ENCODE peak calls at places on chromosomes 5 and 9, in four cellular contexts. V is AG09309, N is Peyer's patch, P is uterus. Z is an unnamed sample.

GRCh38 chr9:93666279-93666784 is 89.9 kb downstream of the PHF2 start:
- DNase-seq in P (no peak), N (no peak), V (no peak), Z (no peak)

GRCh38 chr9:100126423-100126822 is 27.4 kb downstream of the INVS start:
- DNase-seq in P (no peak), V (no peak), N (no peak), Z (no peak)

GRCh38 chr5:138792181-138792808 is 39.1 kb downstream of the CTNNA1 start:
- DNase-seq in P (no peak), V (no peak), N (no peak), Z (no peak)

GRCh38 chr5:133428072-133428660 is 184.2 kb downstream of the FSTL4 start:
- DNase-seq in P (no peak), N (no peak), V (no peak), Z (no peak)

GRCh38 chr5:80921026-80921425 is 39.1 kb upstream of the RASGRF2 start:
- DNase-seq in V (no peak), N (no peak), P (no peak), Z (no peak)

GRCh38 chr5:172769598-172770373 is 1.2 kb downstream of the DUSP1 start:
- DNase-seq in P (peak; percentile 58), N (peak; percentile 62), V (no peak), Z (peak; percentile 48)

GRCh38 chr9:111622626-111623025 is 8.5 kb upstream of the DNAJC25 start:
- DNase-seq in N (peak; percentile 75), P (no peak), V (peak; percentile 69), Z (peak; percentile 90)

GRCh38 chr5:94983861-94984535 is 300.9 kb downstream of the MCTP1 start:
- DNase-seq in V (peak; percentile 27), P (no peak), N (no peak), Z (peak; percentile 84)

GRCh38 chr9:83312543-83312942 is 225.7 kb downstream of the FRMD3 start:
- DNase-seq in P (no peak), V (no peak), N (no peak), Z (no peak)

GRCh38 chr9:131180454-131180853 is 55.1 kb downstream of the NUP214 start:
- DNase-seq in N (no peak), V (peak; percentile 85), P (no peak), Z (peak; percentile 89)

GRCh38 chr5:73266925-73267775 is 94.2 kb downstream of the TMEM174 start:
- DNase-seq in V (no peak), N (no peak), P (no peak), Z (no peak)

GRCh38 chr9:135369401-135369800 is 110.2 kb upstream of the PPP1R26 start:
- DNase-seq in P (no peak), V (no peak), N (no peak), Z (no peak)

GRCh38 chr9:22452415-22453010 is 5.9 kb downstream of the DMRTA1 start:
- DNase-seq in N (peak; percentile 82), P (peak; percentile 24), V (no peak), Z (peak; percentile 46)

GRCh38 chr9:114894801-114895433 is 35.5 kb downstream of the TNFSF8 start:
- DNase-seq in N (no peak), V (peak; percentile 84), P (no peak), Z (peak; percentile 98)

GRCh38 chr5:55104036-55104767 is 1.8 kb downstream of the GZMA start:
- DNase-seq in V (no peak), P (no peak), N (no peak), Z (no peak)

GRCh38 chr5:77641963-77642589 is 3.6 kb upstream of the OTP start:
- DNase-seq in P (no peak), N (no peak), V (no peak), Z (no peak)

GRCh38 chr9:91948423-91949292 is 1.4 kb downstream of the ROR2 start:
- DNase-seq in V (no peak), N (peak; percentile 58), P (peak; percentile 74), Z (peak; percentile 51)

GRCh38 chr9:134355561-134356278 is 29.5 kb downstream of the RXRA start:
- DNase-seq in N (peak; percentile 64), V (no peak), P (no peak), Z (no peak)

GRCh38 chr5:40220260-40220659 is 459.5 kb upstream of the PTGER4 start:
- DNase-seq in V (no peak), P (no peak), N (no peak), Z (no peak)

GRCh38 chr9:4147476-4148214 is 152.2 kb downstream of the GLIS3 start:
- DNase-seq in P (no peak), N (no peak), V (no peak), Z (no peak)

GRCh38 chr9:115106642-115107041 is 11.3 kb downstream of the TNC start:
- DNase-seq in N (no peak), V (no peak), P (no peak), Z (peak; percentile 65)

GRCh38 chr9:17531642-17532254 is 47.1 kb upstream of the SH3GL2 start:
- DNase-seq in P (peak; percentile 23), N (no peak), V (no peak), Z (peak; percentile 56)

GRCh38 chr9:126700296-126700695 is 86.6 kb downstream of the LMX1B start:
- DNase-seq in P (no peak), N (no peak), V (no peak), Z (no peak)

GRCh38 chr5:98929982-98930355 is 1.2 kb upstream of the CHD1 start:
- DNase-seq in V (no peak), P (no peak), N (peak; percentile 54), Z (no peak)

GRCh38 chr5:59665086-59665831 is 228.3 kb downstream of the PDE4D start:
- DNase-seq in P (no peak), V (no peak), N (no peak), Z (peak; percentile 12)

GRCh38 chr5:59661939-59662615 is 231.4 kb downstream of the PDE4D start:
- DNase-seq in V (no peak), P (no peak), N (peak; percentile 55), Z (no peak)

GRCh38 chr5:59656351-59657254 is 236.9 kb downstream of the PDE4D start:
- DNase-seq in V (no peak), N (no peak), P (no peak), Z (no peak)

GRCh38 chr5:59661306-59661705 is 232.2 kb downstream of the PDE4D start:
- DNase-seq in N (no peak), V (no peak), P (no peak), Z (peak; percentile 6)

GRCh38 chr5:59660737-59661136 is 232.8 kb downstream of the PDE4D start:
- DNase-seq in N (no peak), P (no peak), V (no peak), Z (peak; percentile 47)
- TF ChIP-seq CTCF in N (no peak), P (peak; percentile 26), V (peak; percentile 38), Z (peak; percentile 53)

DNA sequence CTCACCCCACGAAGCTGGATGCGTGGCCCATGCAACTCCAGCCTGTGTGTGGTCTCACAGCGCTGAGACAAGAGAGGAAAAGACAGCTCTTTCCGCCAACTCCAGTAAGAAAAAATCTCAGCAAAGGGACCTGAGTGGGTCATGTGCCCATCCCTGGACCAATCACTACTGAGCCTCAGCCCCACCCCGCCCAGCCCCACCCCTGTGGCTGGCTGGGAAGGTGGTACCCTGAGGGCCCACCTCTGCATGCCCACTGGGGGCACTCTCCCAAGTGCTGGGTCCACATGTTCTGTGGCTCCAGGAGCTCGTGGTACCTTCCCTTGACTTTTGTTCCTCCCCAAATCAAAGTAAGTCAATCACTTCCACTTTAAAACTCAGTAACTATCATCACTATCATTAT is 105.1 kb upstream of the SMIM23 start:
- DNase-seq in N (no peak), V (no peak), P (no peak), Z (no peak)
- TF ChIP-seq CTCF in N (no peak), V (no peak), P (no peak), Z (no peak)

GRCh38 chr5:151075698-151076331 is 5.0 kb downstream of the TNIP1 start:
- DNase-seq in N (peak; percentile 84), V (no peak), P (no peak), Z (peak; percentile 52)

GRCh38 chr5:151077419-151077818 is 3.4 kb downstream of the TNIP1 start:
- DNase-seq in P (no peak), V (no peak), N (no peak), Z (no peak)

GRCh38 chr5:151074557-151074956 is 6.3 kb downstream of the TNIP1 start:
- DNase-seq in N (no peak), P (no peak), V (no peak), Z (no peak)

GRCh38 chr5:151078490-151079262 is 2.2 kb downstream of the TNIP1 start:
- DNase-seq in V (no peak), N (peak; percentile 79), P (no peak), Z (no peak)

GRCh38 chr5:151076616-151077015 is 4.2 kb downstream of the TNIP1 start:
- DNase-seq in N (no peak), P (no peak), V (no peak), Z (no peak)
- TF ChIP-seq CTCF in N (no peak), P (no peak), V (no peak), Z (no peak)

GRCh38 chr5:151223447-151224264 is at the start of gene CCDC69:
- DNase-seq in V (no peak), P (peak; percentile 76), N (peak; percentile 89), Z (peak; percentile 47)
- TF ChIP-seq CTCF in V (peak; percentile 30), P (no peak), N (no peak), Z (peak; percentile 16)

DNA sequence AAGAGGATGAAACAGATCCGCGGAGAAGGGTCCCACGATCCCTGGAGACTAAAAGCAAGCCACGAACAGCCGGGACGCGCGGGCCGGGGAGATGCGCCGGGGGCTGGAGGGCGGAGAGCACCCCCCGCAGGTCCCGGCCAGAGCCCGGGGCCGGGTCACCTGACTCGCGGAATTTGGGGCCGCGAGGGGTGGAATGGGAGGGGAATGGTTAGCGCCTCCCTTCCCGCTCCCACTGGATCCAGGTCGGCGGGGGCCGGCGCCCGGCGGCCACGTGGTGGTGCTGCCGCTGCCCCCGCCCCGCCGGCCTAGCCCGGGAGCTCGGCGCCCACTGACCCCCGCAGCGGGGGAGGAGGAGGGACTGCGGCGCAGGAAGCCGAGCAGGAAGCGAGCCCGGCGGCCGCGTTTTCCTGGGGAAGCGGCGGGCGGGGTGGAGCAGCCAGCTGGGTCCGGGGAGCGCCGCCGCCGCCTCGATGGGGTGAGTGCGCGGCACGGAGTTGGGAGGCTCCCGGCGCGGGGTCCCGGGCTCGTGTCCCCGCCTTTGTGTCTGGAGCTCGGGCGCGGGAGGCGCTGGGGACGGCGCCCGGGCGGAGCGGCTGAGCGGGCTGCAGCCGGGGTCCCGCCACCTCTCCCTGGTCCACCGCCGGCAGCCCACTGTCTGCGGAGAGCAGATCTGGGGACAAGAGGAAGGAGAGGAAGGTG is at the start of gene RAI14:
- DNase-seq in P (peak; percentile 89), V (no peak), N (peak; percentile 75), Z (peak; percentile 73)
- TF ChIP-seq CTCF in P (peak; percentile 5), V (no peak), N (no peak), Z (no peak)

GRCh38 chr5:8842906-8843590 is 702.8 kb downstream of the SEMA5A start:
- DNase-seq in P (no peak), V (no peak), N (no peak), Z (peak; percentile 59)

GRCh38 chr5:8844847-8845246 is 701.0 kb downstream of the SEMA5A start:
- DNase-seq in P (no peak), N (no peak), V (no peak), Z (peak; percentile 27)

GRCh38 chr5:8843766-8844165 is 702.1 kb downstream of the SEMA5A start:
- DNase-seq in V (peak; percentile 28), P (no peak), N (peak; percentile 61), Z (peak; percentile 91)

GRCh38 chr5:8845316-8845715 is 700.6 kb downstream of the SEMA5A start:
- DNase-seq in P (no peak), V (no peak), N (no peak), Z (peak; percentile 86)

DNA sequence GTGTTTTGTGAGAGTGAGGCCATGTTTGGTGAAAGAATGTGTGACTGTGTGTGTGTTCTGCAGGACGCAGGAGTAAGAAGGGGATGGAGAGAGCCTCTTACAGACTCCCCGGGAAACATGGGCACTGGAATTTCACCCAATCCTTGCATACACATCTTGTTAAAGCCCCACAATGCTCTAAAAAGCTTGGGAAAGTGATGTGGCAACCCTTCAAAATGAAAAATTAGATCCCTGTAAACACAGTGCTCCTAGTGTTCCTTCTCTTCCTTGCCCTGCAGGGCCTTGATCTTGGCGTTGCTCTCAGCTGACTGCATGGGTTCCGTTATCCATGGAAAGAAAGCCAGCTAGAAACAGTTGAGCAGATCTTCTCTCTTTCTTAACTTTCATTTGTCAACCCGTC is 701.7 kb downstream of the SEMA5A start:
- DNase-seq in P (no peak), V (no peak), N (no peak), Z (no peak)
- TF ChIP-seq CTCF in P (no peak), V (no peak), N (no peak), Z (no peak)